ENCODE peak calls at places on chromosome 6, in eight cellular contexts. A is BJ; Z is NT2/D1; W is sigmoid colon; L is CD4-positive, CD25-positive, alpha-beta regulatory T cell; G is effector memory CD4-positive, alpha-beta T cell; F is upper lobe of right lung; B is heart left ventricle. T is an unnamed sample. For H3K36me3, the result is how much of the 10 kb centered on the place peaks cover.

GRCh38 chr6:41546866-41547798 is 951 bp downstream of the FOXP4 start:
- DNase-seq in A (no peak), Z (no peak), W (no peak), L (peak), G (no peak), F (peak), B (peak), T (no peak)

GRCh38 chr6:37535701-37536461 is 36.2 kb upstream of the CCDC167 start:
- DNase-seq in A (no peak), Z (no peak), W (no peak), L (no peak), G (no peak), F (no peak), B (no peak), T (no peak)

GRCh38 chr6:11432713-11433450 is 104.7 kb upstream of the TMEM170B start:
- DNase-seq in A (peak), Z (no peak), W (no peak), L (no peak), G (no peak), F (no peak), B (no peak), T (peak)

GRCh38 chr6:168355716-168356522 is 36.3 kb upstream of the DACT2 start:
- DNase-seq in A (no peak), Z (no peak), W (peak), L (no peak), G (no peak), F (peak), B (peak), T (no peak)

GRCh38 chr6:144415014-144415413 is 129.9 kb downstream of the UTRN start:
- DNase-seq in A (no peak), Z (no peak), W (no peak), L (no peak), G (no peak), F (no peak), B (no peak), T (peak)

GRCh38 chr6:142810952-142811514 is 133.9 kb downstream of the HIVEP2 start:
- DNase-seq in A (peak), Z (no peak), W (no peak), L (peak), G (no peak), F (no peak), B (no peak), T (no peak)

GRCh38 chr6:42450314-42451145 is 1.2 kb downstream of the TRERF1 start:
- DNase-seq in A (no peak), Z (no peak), W (no peak), L (no peak), G (no peak), F (no peak), B (no peak), T (no peak)

GRCh38 chr6:16769131-16769985 is 8.1 kb upstream of the ATXN1 start:
- DNase-seq in A (peak), Z (no peak), W (peak), L (peak), G (peak), F (no peak), B (peak), T (no peak)

GRCh38 chr6:20092071-20092566 is 120.2 kb downstream of the MBOAT1 start:
- DNase-seq in A (peak), Z (peak), W (no peak), L (peak), G (no peak), F (no peak), B (no peak), T (peak)

GRCh38 chr6:86122086-86122485 is 479.4 kb upstream of the SYNCRIP start:
- DNase-seq in A (no peak), Z (no peak), W (no peak), L (no peak), G (no peak), F (no peak), B (no peak), T (no peak)

GRCh38 chr6:36947570-36948351 is 6.8 kb upstream of the PI16 start:
- DNase-seq in A (no peak), Z (no peak), W (no peak), L (peak), G (peak), F (peak), B (no peak), T (no peak)

GRCh38 chr6:55433446-55434130 is 106.3 kb downstream of the GFRAL start:
- DNase-seq in A (no peak), Z (peak), W (no peak), L (no peak), G (no peak), F (no peak), B (no peak), T (peak)

GRCh38 chr6:33147807-33148666 is 44.2 kb downstream of the COL11A2 start:
- DNase-seq in A (no peak), Z (peak), W (no peak), L (peak), G (no peak), F (no peak), B (no peak), T (no peak)

GRCh38 chr6:107823047-107823557 is 1.0 kb downstream of the SCML4 start:
- DNase-seq in A (no peak), Z (no peak), W (no peak), L (peak), G (peak), F (no peak), B (no peak), T (no peak)

GRCh38 chr6:84177253-84177652 is 50.2 kb downstream of the CEP162 start:
- DNase-seq in A (no peak), Z (no peak), W (no peak), L (no peak), G (no peak), F (no peak), B (no peak), T (no peak)

GRCh38 chr6:121811106-121811505 is 375.7 kb downstream of the GJA1 start:
- DNase-seq in A (no peak), Z (no peak), W (no peak), L (no peak), G (no peak), F (no peak), B (no peak), T (no peak)

GRCh38 chr6:33750244-33750991 is 3.7 kb upstream of the IP6K3 start:
- DNase-seq in A (no peak), Z (no peak), W (no peak), L (no peak), G (no peak), F (no peak), B (no peak), T (no peak)

GRCh38 chr6:118892248-118893094 is 1.5 kb upstream of the ASF1A start:
- DNase-seq in A (no peak), Z (no peak), W (no peak), L (peak), G (no peak), F (no peak), B (no peak), T (no peak)

GRCh38 chr6:107634147-107635057 is 144.5 kb downstream of the SOBP start:
- DNase-seq in A (no peak), Z (no peak), W (no peak), L (no peak), G (no peak), F (no peak), B (peak), T (no peak)

GRCh38 chr6:126657556-126658129 is 317.7 kb downstream of the CENPW start:
- DNase-seq in A (no peak), Z (peak), W (no peak), L (no peak), G (no peak), F (no peak), B (no peak), T (peak)

GRCh38 chr6:5665173-5665572 is 341.6 kb downstream of the NRN1 start:
- DNase-seq in A (no peak), Z (no peak), W (no peak), L (peak), G (no peak), F (no peak), B (no peak), T (no peak)

GRCh38 chr6:6825986-6826901 is 237.7 kb downstream of the LY86 start:
- DNase-seq in A (no peak), Z (no peak), W (peak), L (peak), G (no peak), F (peak), B (peak), T (no peak)

GRCh38 chr6:98832282-98833100 is 1.9 kb upstream of the POU3F2 start:
- DNase-seq in A (peak), Z (no peak), W (peak), L (no peak), G (no peak), F (no peak), B (no peak), T (peak)

GRCh38 chr6:35049346-35049745 is 91.8 kb downstream of the TCP11 start:
- DNase-seq in A (no peak), Z (no peak), W (peak), L (no peak), G (no peak), F (no peak), B (no peak), T (no peak)

GRCh38 chr6:22343864-22344263 is 47.0 kb upstream of the PRL start:
- DNase-seq in A (no peak), Z (no peak), W (no peak), L (no peak), G (no peak), F (no peak), B (no peak), T (no peak)

GRCh38 chr6:159059099-159059498 is 14.3 kb upstream of the TAGAP start:
- DNase-seq in A (no peak), Z (no peak), W (no peak), L (peak), G (no peak), F (no peak), B (no peak), T (no peak)

GRCh38 chr6:10595731-10596664 is 74.8 kb downstream of the GCNT2 start:
- DNase-seq in A (no peak), Z (peak), W (no peak), L (peak), G (no peak), F (no peak), B (no peak), T (peak)

GRCh38 chr6:169213814-169214520 is 39.7 kb downstream of the THBS2 start:
- DNase-seq in A (no peak), Z (no peak), W (peak), L (peak), G (no peak), F (no peak), B (no peak), T (no peak)

DNA sequence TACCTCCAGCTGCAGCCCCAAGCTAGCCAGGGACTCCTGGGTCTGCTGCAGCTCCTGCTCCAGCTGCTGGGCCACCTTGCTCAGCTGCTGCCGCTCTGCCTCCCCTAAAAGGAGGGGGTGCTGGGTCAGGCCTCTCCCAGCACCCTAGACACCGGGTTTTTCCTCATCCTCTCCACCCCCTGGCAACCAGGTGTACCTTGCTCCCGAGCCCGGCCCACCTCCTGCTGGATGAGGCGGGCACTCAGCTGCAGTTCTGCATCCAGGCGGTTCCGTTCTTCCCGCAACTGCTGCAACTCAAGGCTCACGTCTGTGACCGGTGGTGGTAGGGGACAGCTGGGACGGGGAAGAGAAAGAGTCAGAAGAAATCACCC is 6.1 kb upstream of the PSORS1C2 start:
- DNase-seq in A (no peak), Z (no peak), W (no peak), L (no peak), G (no peak), F (no peak), B (no peak), T (no peak)
- H3K36me3 ChIP-seq in A (under half), Z (half or more), W (under half), L (under half), G (under half), F (under half), B (under half), T (under half)

GRCh38 chr6:155310596-155310995 is 3.7 kb downstream of the TFB1M start:
- DNase-seq in A (no peak), Z (no peak), W (no peak), L (no peak), G (no peak), F (no peak), B (no peak), T (no peak)
- H3K36me3 ChIP-seq in A (under half), Z (half or more), W (under half), L (under half), G (under half), F (under half), B (under half), T (under half)

GRCh38 chr6:44311304-44311703 is 1.8 kb downstream of the AARS2 start:
- DNase-seq in A (no peak), Z (no peak), W (no peak), L (no peak), G (no peak), F (no peak), B (no peak), T (no peak)

GRCh38 chr6:44311767-44312166 is 1.4 kb downstream of the AARS2 start:
- DNase-seq in A (no peak), Z (no peak), W (no peak), L (no peak), G (no peak), F (no peak), B (no peak), T (no peak)

GRCh38 chr6:44310241-44310640 is 2.9 kb downstream of the AARS2 start:
- DNase-seq in A (no peak), Z (no peak), W (no peak), L (no peak), G (no peak), F (no peak), B (no peak), T (no peak)

GRCh38 chr6:44309092-44309491 is 4.1 kb downstream of the AARS2 start:
- DNase-seq in A (peak), Z (no peak), W (no peak), L (no peak), G (no peak), F (no peak), B (peak), T (no peak)

DNA sequence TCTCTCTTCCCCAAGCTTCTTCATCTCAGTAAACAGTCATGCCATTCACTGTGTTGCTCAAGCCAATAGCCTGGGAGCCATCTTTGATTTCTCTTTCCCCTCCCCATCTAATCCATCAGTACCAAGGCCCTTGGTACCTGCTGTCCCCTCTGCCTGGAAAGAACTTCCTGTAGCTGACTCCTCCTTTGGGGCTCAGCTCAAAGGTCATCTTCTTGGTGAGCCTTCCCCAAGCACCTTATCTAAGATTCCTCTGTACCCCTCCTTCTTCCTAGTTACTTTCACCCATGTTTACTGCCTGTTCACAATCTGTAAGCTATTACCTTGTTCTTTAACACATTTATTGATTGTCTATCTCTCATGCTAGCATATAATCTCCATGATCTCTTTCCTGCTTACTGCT is 3.5 kb downstream of the AARS2 start:
- DNase-seq in A (no peak), Z (no peak), W (no peak), L (no peak), G (no peak), F (no peak), B (no peak), T (no peak)
- H3K36me3 ChIP-seq in A (under half), Z (half or more), W (half or more), L (under half), G (half or more), F (half or more), B (under half), T (under half)

GRCh38 chr6:87653074-87653962 is 48.7 kb downstream of the AKIRIN2 start:
- DNase-seq in A (no peak), Z (no peak), W (no peak), L (peak), G (no peak), F (no peak), B (no peak), T (no peak)
- H3K36me3 ChIP-seq in A (under half), Z (under half), W (under half), L (under half), G (under half), F (under half), B (under half), T (under half)

DNA sequence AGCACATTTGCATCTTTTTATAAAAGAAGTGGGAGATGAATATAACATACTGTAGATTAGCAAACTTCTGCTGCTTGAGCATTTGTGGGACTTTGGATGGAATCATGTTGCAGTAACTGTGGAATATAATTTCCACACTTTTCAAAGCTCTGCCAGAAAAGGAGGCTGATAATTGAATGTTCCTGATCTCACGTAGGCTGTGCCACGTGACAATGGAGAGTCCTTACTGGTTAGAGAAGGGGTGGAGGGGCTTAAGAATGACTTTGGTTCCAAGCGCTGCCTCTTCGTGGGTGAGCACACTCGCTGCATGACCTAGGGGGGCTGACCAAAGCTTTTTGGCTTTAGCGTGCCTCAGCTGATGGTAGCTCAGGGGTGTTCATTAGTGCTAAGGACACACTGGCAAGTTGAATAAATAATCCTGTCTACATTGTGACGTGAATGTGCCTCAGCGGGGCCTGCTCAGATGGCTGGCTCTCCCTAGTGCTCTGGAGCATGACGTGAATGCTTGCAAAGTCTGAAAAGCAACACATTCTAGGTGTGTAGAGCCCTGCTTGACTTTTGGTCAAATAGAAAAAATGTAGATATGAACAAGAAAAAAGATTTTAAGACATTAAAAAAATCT is 15.0 kb downstream of the WRNIP1 start:
- DNase-seq in A (no peak), Z (no peak), W (no peak), L (no peak), G (no peak), F (no peak), B (no peak), T (no peak)
- H3K36me3 ChIP-seq in A (under half), Z (half or more), W (half or more), L (half or more), G (under half), F (under half), B (under half), T (under half)

T was measured in kidney epithelial cell.